ENCODE peak calls at places on chromosomes 13 and 19, in eight cellular contexts. H is H1; A is effector memory CD4-positive, alpha-beta T cell; F is A549; D is small intestine; L is psoas muscle; J is cardiac muscle cell; X is left lung. M is an unnamed sample.
A peak's percentile ranks its signal among the peaks of the same experiment; 100 is the strongest.

GRCh38 chr19:57290970-57291369 is 10.7 kb downstream of the ZNF460 start:
- DNase-seq in H (no peak), X (no peak), J (no peak), F (no peak), A (no peak), L (no peak), D (no peak), M (no peak)

GRCh38 chr19:38975861-38976271 is 324 bp upstream of the FBXO17 start:
- DNase-seq in H (no peak), L (no peak), X (peak; percentile 35), A (no peak), J (no peak), F (peak; percentile 71), D (peak; percentile 60), M (no peak)

GRCh38 chr19:15463865-15464371 is 426 bp downstream of the RASAL3 start:
- DNase-seq in A (peak; percentile 71), F (no peak), J (no peak), H (no peak), X (peak; percentile 52), L (no peak), D (peak; percentile 57), M (no peak)

GRCh38 chr19:56838680-56838929 is 1.9 kb downstream of the PEG3 start:
- DNase-seq in X (no peak), H (no peak), F (no peak), J (no peak), A (no peak), L (no peak), D (no peak), M (no peak)

GRCh38 chr13:87444135-87444534 is 227.0 kb upstream of the SLITRK5 start:
- DNase-seq in F (no peak), A (no peak), H (no peak), J (no peak), D (no peak), X (no peak), L (no peak), M (no peak)

GRCh38 chr19:5046339-5047039 is 77.6 kb downstream of the KDM4B start:
- DNase-seq in D (peak; percentile 56), A (no peak), X (peak; percentile 70), J (no peak), F (peak; percentile 86), H (no peak), L (peak; percentile 23), M (no peak)

GRCh38 chr19:50025022-50025793 is at the start of gene VRK3:
- DNase-seq in H (peak; percentile 98), X (peak; percentile 99), F (peak; percentile 100), L (peak; percentile 98), A (peak; percentile 99), J (peak; percentile 100), D (peak; percentile 100), M (peak; percentile 96)

GRCh38 chr13:31310781-31311180 is 111.0 kb downstream of the B3GLCT start:
- DNase-seq in H (no peak), D (no peak), A (no peak), J (no peak), F (no peak), L (peak; percentile 41), X (no peak), M (no peak)

GRCh38 chr19:32828643-32829344 is 40.8 kb downstream of the SLC7A9 start:
- DNase-seq in A (no peak), J (no peak), L (no peak), H (no peak), D (no peak), F (no peak), X (no peak), M (no peak)

GRCh38 chr19:1214862-1215731 is 9.5 kb downstream of the STK11 start:
- DNase-seq in F (no peak), X (peak; percentile 70), H (no peak), L (peak; percentile 80), A (no peak), D (no peak), J (no peak), M (peak; percentile 85)

GRCh38 chr13:110398564-110399507 is 91.8 kb downstream of the COL4A2 start:
- DNase-seq in J (peak; percentile 28), A (no peak), F (no peak), X (no peak), L (no peak), H (no peak), D (no peak), M (no peak)
- H3K27ac ChIP-seq in J (no peak overlapping the region), A (no peak overlapping the region), F (peak overlapping the region; percentile 34), X (peak overlapping the region; percentile 71), L (peak overlapping the region; percentile 73), H (no peak overlapping the region), D (peak overlapping the region; percentile 74), M (no peak overlapping the region)

DNA sequence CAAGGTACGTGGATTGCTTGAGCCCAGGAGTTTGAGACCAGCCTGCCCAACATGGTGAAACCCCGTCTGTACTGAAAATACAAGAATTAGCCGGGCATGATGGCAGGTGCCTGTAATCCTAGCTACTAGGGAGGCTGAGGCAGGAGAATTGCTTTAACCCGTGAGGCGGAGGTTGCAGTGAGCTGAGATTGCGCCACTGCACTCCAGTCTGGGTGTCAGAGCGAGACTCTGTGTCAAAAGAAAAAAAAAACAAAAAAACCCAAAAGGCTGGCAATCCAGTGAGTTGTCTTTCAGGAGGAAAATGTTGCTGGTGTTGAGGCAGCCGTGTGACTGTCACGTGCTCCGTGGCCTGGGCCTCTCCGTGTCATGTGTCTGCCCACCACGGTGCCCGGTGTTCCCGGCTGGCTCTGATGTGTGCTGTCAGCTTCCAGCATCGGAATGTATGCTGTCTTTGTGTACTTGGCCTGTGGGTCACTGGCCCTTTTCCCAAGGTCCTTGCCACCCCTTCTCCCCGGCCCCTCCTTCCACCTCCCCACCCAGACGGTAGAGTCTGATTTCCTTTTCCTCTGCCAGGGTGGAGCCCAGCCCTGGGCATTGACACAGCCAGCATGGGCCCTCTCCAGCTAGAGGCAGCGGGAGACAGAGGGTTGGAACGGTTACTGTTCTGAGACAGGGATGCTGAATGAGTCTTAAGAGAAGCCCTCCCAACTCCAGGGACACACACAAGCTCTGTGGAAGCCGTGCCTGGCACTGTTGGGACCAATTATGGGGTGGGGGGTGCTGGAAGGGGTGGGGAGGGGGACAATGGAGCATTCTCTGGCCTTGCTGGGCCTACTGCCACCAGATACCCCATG is 7.2 kb upstream of the TUBB4A start:
- DNase-seq in D (no peak), F (no peak), J (no peak), L (peak; percentile 37), A (no peak), H (no peak), X (peak; percentile 71), M (peak; percentile 92)
- H3K27ac ChIP-seq in D (no peak overlapping the region), F (peak overlapping the region; percentile 60), J (no peak overlapping the region), L (peak overlapping the region; percentile 50), A (no peak overlapping the region), H (no peak overlapping the region), X (peak overlapping the region; percentile 33), M (peak overlapping the region; percentile 98)

DNA sequence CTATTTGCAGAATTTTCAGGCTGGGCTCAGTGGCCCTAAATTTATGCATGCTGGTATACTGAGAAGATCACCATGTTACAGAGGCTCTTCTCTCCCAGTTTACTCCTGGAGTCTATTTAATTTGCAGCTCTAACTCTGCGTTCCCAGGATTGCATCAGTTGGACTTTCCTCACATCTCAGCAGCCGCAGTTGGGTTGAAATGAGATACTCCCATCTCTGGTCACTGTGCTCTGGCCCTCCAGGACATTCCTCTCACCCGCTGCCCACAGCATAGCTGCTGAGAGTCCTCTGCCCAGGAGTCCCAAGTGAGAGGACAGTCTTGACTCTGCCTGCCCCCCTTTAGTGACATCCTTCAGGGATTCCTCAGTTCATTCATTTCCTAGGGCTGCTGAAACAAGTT is 150.9 kb downstream of the LACC1 start:
- DNase-seq in A (no peak), D (no peak), L (peak; percentile 28), J (no peak), X (no peak), F (no peak), H (no peak), M (no peak)
- H3K27ac ChIP-seq in A (no peak overlapping the region), D (no peak overlapping the region), L (peak overlapping the region; percentile 30), J (no peak overlapping the region), X (no peak overlapping the region), F (no peak overlapping the region), H (no peak overlapping the region), M (no peak overlapping the region)

GRCh38 chr19:46353730-46354528 is 7.0 kb downstream of the PPP5C start:
- DNase-seq in L (no peak), F (no peak), J (no peak), D (no peak), H (no peak), A (no peak), X (no peak), M (no peak)

GRCh38 chr19:46357846-46358583 is 11.1 kb downstream of the PPP5C start:
- DNase-seq in F (no peak), H (no peak), D (no peak), L (no peak), J (no peak), X (no peak), A (no peak), M (no peak)

GRCh38 chr19:46355234-46355990 is 8.5 kb downstream of the PPP5C start:
- DNase-seq in A (no peak), J (no peak), L (no peak), D (peak; percentile 73), H (no peak), F (no peak), X (no peak), M (no peak)

GRCh38 chr19:46356670-46357055 is 9.8 kb downstream of the PPP5C start:
- DNase-seq in A (no peak), X (no peak), H (no peak), L (no peak), D (no peak), J (no peak), F (no peak), M (no peak)

DNA sequence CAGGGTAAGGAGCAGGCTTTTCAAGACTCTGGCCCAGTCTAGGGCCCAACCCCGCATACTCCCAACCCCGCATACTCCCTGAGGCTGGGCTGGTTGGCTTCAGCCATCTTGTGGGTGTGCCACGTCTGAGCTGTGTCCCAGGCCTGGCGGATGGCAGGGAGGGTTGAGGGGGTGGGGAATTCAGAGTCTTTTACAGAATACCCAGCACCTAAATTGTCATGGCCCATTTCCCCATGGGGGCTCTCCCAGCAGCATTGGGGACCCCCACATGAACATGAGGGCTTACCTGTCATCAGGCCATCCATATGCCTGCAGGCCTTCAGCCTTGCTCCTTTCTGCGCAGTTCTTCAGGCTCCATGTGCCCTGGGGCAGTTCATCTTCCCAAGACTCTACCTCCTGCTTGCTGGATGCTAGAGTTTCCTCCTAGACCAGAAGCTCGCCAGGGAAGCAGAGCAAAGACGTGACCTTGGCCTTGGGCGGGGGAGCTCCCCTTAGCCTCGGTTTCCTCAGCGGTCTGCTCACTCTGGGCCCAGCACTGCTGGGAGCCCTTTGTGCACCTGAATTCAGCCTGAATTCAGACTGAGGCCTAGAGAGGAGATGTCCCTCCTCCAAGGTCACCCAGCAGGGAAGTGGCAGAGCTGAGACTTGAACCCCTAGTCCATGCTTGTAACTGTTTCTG is 9.2 kb downstream of the PPP5C start:
- DNase-seq in J (no peak), D (no peak), H (no peak), L (no peak), A (no peak), X (no peak), F (no peak), M (no peak)
- H3K27ac ChIP-seq in J (peak overlapping the region; percentile 58), D (peak overlapping the region; percentile 3), H (no peak overlapping the region), L (no peak overlapping the region), A (no peak overlapping the region), X (no peak overlapping the region), F (peak overlapping the region; percentile 45), M (no peak overlapping the region)

DNA sequence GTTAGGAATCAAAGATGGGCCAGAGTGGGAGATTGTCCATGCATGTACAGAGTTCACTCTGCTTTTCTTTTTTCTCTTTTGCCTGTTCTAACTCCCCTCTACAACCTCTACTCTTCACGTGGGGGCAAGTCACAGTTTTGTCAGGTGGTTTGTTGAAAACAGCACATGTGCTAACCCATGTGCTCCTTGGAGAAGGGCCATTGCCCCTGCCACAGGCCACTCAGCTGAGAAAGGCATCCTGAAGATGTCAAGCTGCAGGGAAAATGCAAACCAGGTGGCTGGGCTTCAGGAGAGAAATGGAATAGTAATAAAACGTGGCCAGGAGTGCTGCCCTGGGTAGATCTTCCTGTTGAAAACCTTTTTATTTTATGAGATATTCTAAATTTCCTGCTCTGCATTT is 35.3 kb upstream of the SLC10A2 start:
- DNase-seq in L (no peak), D (no peak), J (peak; percentile 54), H (no peak), F (no peak), X (no peak), A (no peak), M (no peak)
- H3K27ac ChIP-seq in L (no peak overlapping the region), D (no peak overlapping the region), J (peak overlapping the region; percentile 84), H (no peak overlapping the region), F (no peak overlapping the region), X (no peak overlapping the region), A (no peak overlapping the region), M (no peak overlapping the region)

M was measured in substantia nigra.